ENCODE peak calls at places on chromosomes 2 and 18, in five cellular contexts. D, H, Q, W and O are unnamed samples.
A peak's percentile ranks its signal among the peaks of the same experiment; 100 is the strongest.

GRCh38 chr2:217943379-217944321 is 59.1 kb downstream of the TNS1 start:
- DNase-seq in Q (no peak), H (no peak), D (peak; percentile 87), W (no peak), O (peak; percentile 66)

GRCh38 chr2:109126501-109126860 is 2.5 kb upstream of the SH3RF3 start:
- DNase-seq in H (no peak), Q (no peak), W (no peak), D (no peak), O (peak; percentile 91)

GRCh38 chr2:73852020-73852419 is 23.3 kb downstream of the STAMBP start:
- DNase-seq in H (no peak), Q (peak; percentile 78), W (no peak), D (no peak), O (peak; percentile 90)

GRCh38 chr2:46239847-46240181 is 57.4 kb upstream of the EPAS1 start:
- DNase-seq in H (no peak), D (no peak), W (peak; percentile 45), Q (no peak), O (no peak)

GRCh38 chr18:2424420-2424819 is 146.9 kb downstream of the METTL4 start:
- DNase-seq in D (no peak), Q (no peak), W (no peak), H (no peak), O (no peak)

GRCh38 chr2:137118140-137118539 is 352.8 kb downstream of the THSD7B start:
- DNase-seq in D (no peak), Q (no peak), W (no peak), H (no peak), O (peak; percentile 1)

GRCh38 chr2:99689135-99689742 is 199.4 kb upstream of the REV1 start:
- DNase-seq in D (peak; percentile 44), W (no peak), H (no peak), Q (no peak), O (no peak)

GRCh38 chr18:9604348-9604747 is 10.0 kb downstream of the PPP4R1 start:
- DNase-seq in Q (no peak), H (no peak), W (no peak), D (no peak), O (no peak)

GRCh38 chr2:960064-960736 is 9.6 kb downstream of the SNTG2 start:
- DNase-seq in Q (no peak), D (no peak), H (no peak), W (no peak), O (no peak)

GRCh38 chr18:56381151-56381550 is 257.2 kb downstream of the TXNL1 start:
- DNase-seq in D (no peak), W (no peak), Q (no peak), H (no peak), O (no peak)

GRCh38 chr2:176729706-176730569 is 460.7 kb downstream of the MTX2 start:
- DNase-seq in W (no peak), H (peak; percentile 4), Q (no peak), D (no peak), O (peak; percentile 7)

GRCh38 chr2:197198890-197199289 is 111.7 kb downstream of the ANKRD44 start:
- DNase-seq in Q (no peak), W (peak; percentile 80), D (no peak), H (no peak), O (no peak)

GRCh38 chr2:168757223-168757622 is 45.2 kb upstream of the NOSTRIN start:
- DNase-seq in Q (no peak), D (no peak), W (no peak), H (no peak), O (no peak)

GRCh38 chr18:50045126-50045525 is 149.8 kb downstream of the MYO5B start:
- DNase-seq in D (no peak), W (no peak), H (no peak), Q (no peak), O (no peak)

GRCh38 chr2:74206180-74206688 is 7.8 kb downstream of the MTHFD2 start:
- DNase-seq in W (peak; percentile 14), D (no peak), Q (no peak), H (no peak), O (peak; percentile 95)

GRCh38 chr2:47339745-47340541 is 63.0 kb upstream of the MSH2 start:
- DNase-seq in Q (no peak), H (no peak), W (no peak), D (no peak), O (peak; percentile 23)

GRCh38 chr2:170264522-170264860 is 86.5 kb downstream of the MYO3B start:
- DNase-seq in D (no peak), H (no peak), W (no peak), Q (no peak), O (no peak)

GRCh38 chr18:51864219-51864965 is 475.6 kb upstream of the DCC start:
- DNase-seq in Q (no peak), H (no peak), W (no peak), D (no peak), O (no peak)

GRCh38 chr2:58800846-58801245 is 559.7 kb upstream of the FANCL start:
- DNase-seq in W (no peak), H (no peak), D (no peak), Q (no peak), O (no peak)

DNA sequence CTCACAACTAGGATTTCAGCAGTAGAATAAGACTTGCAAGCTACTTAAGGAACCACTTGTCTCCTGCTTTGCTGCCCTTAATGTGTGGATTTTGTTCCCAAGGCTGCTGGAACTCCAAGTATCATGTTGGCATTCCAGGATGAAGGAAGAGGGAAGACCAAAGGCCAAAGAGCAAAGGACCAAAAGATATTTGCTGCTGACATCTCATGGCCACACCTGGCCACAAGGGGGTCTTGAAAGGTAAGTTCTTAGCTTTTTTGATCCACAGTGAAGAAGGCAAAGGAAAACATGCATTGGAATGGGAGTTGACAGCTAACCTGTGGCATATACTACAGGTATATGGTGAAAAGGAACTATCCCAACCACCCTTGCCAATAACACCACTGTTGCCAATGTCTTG is 3.9 kb upstream of the MATN3 start:
- DNase-seq in Q (no peak), H (no peak), D (no peak), W (no peak), O (no peak)
- TF ChIP-seq CTCF in Q (no peak), H (no peak), D (no peak), W (no peak), O (no peak)

DNA sequence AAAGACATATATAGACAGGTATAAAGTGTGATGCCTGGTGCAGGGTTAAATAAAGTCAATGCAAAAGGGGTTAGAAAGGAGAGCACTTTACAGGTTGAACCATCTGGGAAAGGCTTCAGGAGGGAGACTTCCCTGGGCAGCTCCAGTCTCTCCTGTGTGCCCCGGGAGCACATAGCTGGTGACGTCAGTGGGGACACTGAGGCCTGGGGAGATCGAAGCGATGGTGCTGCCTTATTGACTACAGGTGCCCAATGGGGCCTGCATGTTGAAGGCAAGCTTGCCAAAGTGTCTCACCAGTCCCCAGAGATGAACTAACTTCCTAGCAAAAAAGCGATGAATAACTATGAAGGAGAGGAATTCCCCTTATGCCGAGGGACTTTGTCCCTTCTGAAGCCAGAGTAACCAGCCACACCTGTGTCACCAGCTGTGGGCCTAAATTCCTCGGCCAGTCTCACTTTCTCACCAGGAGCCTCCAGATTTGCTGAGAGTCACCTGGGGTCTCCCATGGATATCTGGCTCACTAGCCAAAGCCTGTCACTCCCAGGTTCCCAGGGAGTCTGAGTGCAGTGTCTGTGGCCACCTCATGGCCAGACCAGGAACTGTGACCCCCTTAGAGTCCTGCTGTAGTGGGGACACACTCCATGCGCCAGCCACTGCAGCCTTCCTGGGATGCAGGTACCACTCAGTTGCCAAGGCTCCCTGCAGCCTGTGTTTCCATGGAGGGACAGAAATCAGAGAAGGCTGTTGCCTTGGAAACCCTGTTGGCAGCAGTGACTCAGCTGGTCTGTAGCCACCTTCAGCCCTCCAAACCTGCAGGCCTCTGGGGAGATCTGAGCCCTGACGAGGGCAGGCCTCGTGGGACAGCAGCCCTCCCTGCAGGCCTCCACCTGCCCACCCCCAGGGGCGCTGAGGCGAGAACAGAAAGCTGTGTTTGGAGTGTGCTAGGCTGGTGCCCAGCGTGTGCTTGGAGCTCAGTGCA is 128.7 kb downstream of the CTIF start:
- DNase-seq in D (no peak), H (no peak), Q (no peak), W (no peak), O (no peak)
- TF ChIP-seq CTCF in D (peak; percentile 50), H (peak; percentile 21), Q (peak; percentile 36), W (no peak), O (peak; percentile 33)

DNA sequence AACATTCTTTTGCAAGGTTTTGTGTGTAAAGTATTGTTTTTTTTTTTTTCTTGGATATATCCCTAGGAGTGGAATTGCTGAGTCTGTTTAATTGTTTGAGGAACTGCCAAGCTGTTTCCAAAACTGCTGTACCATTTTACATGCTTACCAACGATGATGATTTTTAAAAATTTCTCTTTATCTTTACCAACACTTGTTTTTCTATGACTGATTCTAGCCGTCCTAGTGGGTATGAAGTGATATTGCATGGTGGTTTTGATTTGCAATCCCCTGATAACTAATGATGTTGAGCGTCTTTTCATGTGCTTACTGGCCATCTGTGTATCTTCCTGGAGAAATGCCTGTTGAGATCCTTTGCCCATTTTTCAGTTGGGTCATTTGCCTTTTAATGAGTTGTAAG is 8.8 kb upstream of the AOX1 start:
- DNase-seq in D (no peak), Q (no peak), H (no peak), W (no peak), O (no peak)
- TF ChIP-seq CTCF in D (no peak), Q (no peak), H (no peak), W (no peak), O (no peak)

GRCh38 chr2:43098065-43098464 is 128.3 kb downstream of the ZFP36L2 start:
- DNase-seq in D (no peak), Q (no peak), H (no peak), W (no peak), O (no peak)
- TF ChIP-seq CTCF in D (no peak), Q (no peak), H (no peak), W (no peak), O (no peak)

DNA sequence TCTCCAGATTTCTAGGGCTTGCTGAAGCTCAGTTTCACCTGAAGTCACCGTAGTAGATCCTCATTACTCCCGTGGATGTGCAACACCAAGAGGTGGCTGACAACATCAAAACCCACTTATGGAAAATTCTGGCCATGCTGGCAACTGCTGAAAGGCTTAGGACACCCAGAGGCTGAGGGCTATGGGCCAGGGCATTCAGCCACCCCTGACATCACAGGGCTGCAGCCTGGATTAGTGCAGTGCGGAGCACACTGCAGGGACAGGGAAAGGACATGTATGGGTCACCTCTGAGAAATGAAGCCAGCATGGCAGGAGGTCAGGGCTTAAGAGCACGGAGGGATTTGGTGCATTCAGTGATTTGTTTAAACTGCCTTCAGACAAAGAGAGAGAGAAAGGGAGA is 300.6 kb downstream of the TDRD15 start:
- DNase-seq in W (no peak), Q (no peak), H (no peak), D (no peak), O (no peak)
- TF ChIP-seq CTCF in W (no peak), Q (no peak), H (no peak), D (no peak), O (no peak)

DNA sequence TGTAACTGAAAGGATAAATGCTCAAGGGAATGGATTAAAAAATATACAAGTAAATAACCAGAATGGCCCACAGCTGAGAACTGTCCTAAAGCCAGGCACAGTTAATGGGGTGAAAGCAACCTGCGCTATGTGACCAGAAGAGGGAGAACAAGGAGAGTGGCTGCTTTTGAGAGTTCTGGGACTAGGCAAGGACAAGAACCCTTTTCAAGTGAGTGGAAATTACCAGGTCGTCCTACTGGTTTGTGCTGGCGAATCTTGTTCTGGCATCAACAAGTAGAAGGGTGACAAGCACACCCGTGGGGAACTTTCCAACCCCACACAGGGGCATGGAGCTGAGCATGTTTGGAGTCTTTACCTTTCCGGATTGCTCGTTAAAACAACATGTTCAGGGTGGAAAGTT is 82.8 kb downstream of the TMEM17 start:
- DNase-seq in Q (no peak), H (no peak), D (no peak), W (no peak), O (peak; percentile 21)
- TF ChIP-seq CTCF in Q (no peak), H (no peak), D (no peak), W (no peak), O (peak; percentile 49)